ENCODE peak calls at places on chromosomes 2 and 18, in seven cellular contexts. M is IMR-90, E is mesenchymal stem cell, L is H9, O is neuronal stem cell, T is H1, B is trophoblast cell. K is an unnamed sample.
A peak's percentile ranks its signal among the peaks of the same experiment; 100 is the strongest.

GRCh38 chr2:43110442-43110871 is 115.9 kb downstream of the ZFP36L2 start:
- DNase-seq in M (peak; percentile 85), E (peak; percentile 54), L (no peak), O (peak; percentile 32), T (no peak), B (no peak), K (no peak)

GRCh38 chr2:239548491-239548890 is 147.7 kb upstream of the HDAC4 start:
- DNase-seq in M (no peak), E (no peak), L (no peak), O (no peak), T (no peak), B (no peak), K (no peak)

GRCh38 chr2:10477443-10478297 is 29.5 kb upstream of the ODC1 start:
- DNase-seq in M (no peak), E (no peak), L (no peak), O (no peak), T (no peak), B (no peak), K (peak; percentile 95)

GRCh38 chr2:69241664-69242063 is 145.4 kb downstream of the GFPT1 start:
- DNase-seq in M (no peak), E (no peak), L (no peak), O (no peak), T (no peak), B (no peak), K (no peak)

GRCh38 chr2:24831736-24832421 is 38.7 kb downstream of the CENPO start:
- DNase-seq in M (no peak), E (no peak), L (no peak), O (no peak), T (no peak), B (no peak), K (no peak)

GRCh38 chr2:145593280-145593679 is 1073.4 kb upstream of the ZEB2 start:
- DNase-seq in M (no peak), E (no peak), L (no peak), O (no peak), T (no peak), B (no peak), K (no peak)

GRCh38 chr2:15790838-15791237 is 149.5 kb upstream of the MYCN start:
- DNase-seq in M (no peak), E (no peak), L (no peak), O (no peak), T (no peak), B (peak; percentile 40), K (no peak)

GRCh38 chr2:151423760-151424159 is 14.1 kb downstream of the RIF1 start:
- DNase-seq in M (no peak), E (no peak), L (no peak), O (no peak), T (no peak), B (no peak), K (no peak)

GRCh38 chr2:240481720-240482119 is 46.3 kb downstream of the GPC1 start:
- DNase-seq in M (no peak), E (no peak), L (no peak), O (no peak), T (no peak), B (no peak), K (no peak)

GRCh38 chr2:47631306-47631705 is 151.6 kb upstream of the MSH6 start:
- DNase-seq in M (no peak), E (no peak), L (no peak), O (no peak), T (no peak), B (peak; percentile 92), K (no peak)

GRCh38 chr2:3718679-3719078 is 15.3 kb downstream of the DCDC2C start:
- DNase-seq in M (no peak), E (no peak), L (no peak), O (no peak), T (no peak), B (no peak), K (no peak)
- H3K4ac ChIP-seq in M (no peak overlapping the region), E (no peak overlapping the region), L (no peak overlapping the region), O (no peak overlapping the region), T (no peak overlapping the region), B (no peak overlapping the region), K (no peak overlapping the region)

GRCh38 chr18:50089702-50090101 is 105.2 kb downstream of the MYO5B start:
- DNase-seq in M (no peak), E (no peak), L (peak; percentile 32), O (no peak), T (no peak), B (no peak), K (no peak)
- H3K4me2 ChIP-seq in M (no peak overlapping the region), E (no peak overlapping the region), L (no peak overlapping the region), O (no peak overlapping the region), T (no peak overlapping the region), B (no peak overlapping the region), K (no peak overlapping the region)

GRCh38 chr2:70458661-70459060 is 95.0 kb downstream of the TGFA start:
- DNase-seq in M (no peak), E (no peak), L (peak; percentile 4), O (no peak), T (no peak), B (no peak), K (no peak)

GRCh38 chr2:70460333-70460732 is 93.3 kb downstream of the TGFA start:
- DNase-seq in M (no peak), E (no peak), L (peak; percentile 69), O (no peak), T (no peak), B (no peak), K (peak; percentile 58)

GRCh38 chr2:70454936-70455544 is 98.6 kb downstream of the TGFA start:
- DNase-seq in M (no peak), E (no peak), L (no peak), O (no peak), T (no peak), B (no peak), K (no peak)

GRCh38 chr2:70461414-70461813 is 92.2 kb downstream of the TGFA start:
- DNase-seq in M (no peak), E (no peak), L (no peak), O (no peak), T (no peak), B (peak; percentile 22), K (peak; percentile 53)

GRCh38 chr2:70456594-70457495 is 96.8 kb downstream of the TGFA start:
- DNase-seq in M (no peak), E (no peak), L (peak; percentile 10), O (no peak), T (no peak), B (no peak), K (no peak)
- H3K4ac ChIP-seq in M (no peak overlapping the region), E (no peak overlapping the region), L (no peak overlapping the region), O (no peak overlapping the region), T (no peak overlapping the region), B (no peak overlapping the region), K (no peak overlapping the region)

DNA sequence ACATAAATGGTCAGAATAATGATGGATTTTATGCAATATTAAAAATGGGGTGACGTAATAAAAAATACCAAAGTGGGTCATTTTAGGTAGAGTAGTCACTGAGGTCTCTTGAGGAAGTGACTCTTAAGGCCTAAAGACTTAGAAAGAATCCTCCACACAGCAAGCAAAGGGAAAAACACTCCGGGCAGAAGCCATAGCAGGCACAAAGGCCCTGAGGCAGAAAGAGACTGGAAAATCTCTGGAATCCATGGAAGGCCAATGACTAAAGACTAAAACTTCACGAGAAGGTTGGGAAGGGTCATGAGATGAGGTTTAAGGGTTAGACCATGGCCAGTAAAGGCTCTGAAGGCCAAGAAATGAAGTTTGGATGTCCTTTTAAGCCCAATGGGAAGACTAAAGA is 36.9 kb downstream of the MAIP1 start:
- DNase-seq in M (no peak), E (no peak), L (no peak), O (no peak), T (no peak), B (peak; percentile 97), K (no peak)
- H3K4me2 ChIP-seq in M (no peak overlapping the region), E (no peak overlapping the region), L (no peak overlapping the region), O (no peak overlapping the region), T (no peak overlapping the region), B (no peak overlapping the region), K (no peak overlapping the region)

DNA sequence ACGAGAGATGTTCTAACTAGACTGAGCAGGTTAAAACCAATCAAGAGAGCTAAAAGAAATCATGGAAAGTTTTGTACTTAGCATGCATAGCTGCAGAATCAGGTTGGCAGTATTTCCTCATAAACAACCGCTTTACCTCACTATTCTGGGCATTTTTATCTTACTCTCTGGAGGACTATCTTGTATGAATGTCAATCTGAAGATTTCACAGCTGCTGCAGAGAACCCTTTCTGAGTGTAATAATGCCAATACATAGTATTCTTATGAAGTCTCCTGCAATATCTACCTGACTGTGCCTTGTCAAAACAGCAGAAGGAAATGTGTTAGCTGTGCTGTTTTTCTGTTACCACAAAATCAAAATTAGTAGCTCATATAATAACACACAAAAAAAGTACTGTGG is 705.9 kb upstream of the FSHR start:
- DNase-seq in M (no peak), E (no peak), L (no peak), O (no peak), T (no peak), B (no peak), K (no peak)
- H3K4ac ChIP-seq in M (no peak overlapping the region), E (no peak overlapping the region), L (no peak overlapping the region), O (no peak overlapping the region), T (no peak overlapping the region), B (no peak overlapping the region), K (no peak overlapping the region)

GRCh38 chr2:152449578-152449977 is 114.6 kb downstream of the FMNL2 start:
- DNase-seq in M (no peak), E (no peak), L (no peak), O (no peak), T (no peak), B (peak; percentile 83), K (no peak)

GRCh38 chr2:152447897-152448296 is 112.9 kb downstream of the FMNL2 start:
- DNase-seq in M (no peak), E (no peak), L (no peak), O (no peak), T (no peak), B (no peak), K (no peak)

GRCh38 chr2:152446213-152446612 is 111.2 kb downstream of the FMNL2 start:
- DNase-seq in M (no peak), E (no peak), L (no peak), O (no peak), T (no peak), B (no peak), K (no peak)

GRCh38 chr2:152450176-152450575 is 115.2 kb downstream of the FMNL2 start:
- DNase-seq in M (no peak), E (no peak), L (no peak), O (no peak), T (no peak), B (no peak), K (no peak)

DNA sequence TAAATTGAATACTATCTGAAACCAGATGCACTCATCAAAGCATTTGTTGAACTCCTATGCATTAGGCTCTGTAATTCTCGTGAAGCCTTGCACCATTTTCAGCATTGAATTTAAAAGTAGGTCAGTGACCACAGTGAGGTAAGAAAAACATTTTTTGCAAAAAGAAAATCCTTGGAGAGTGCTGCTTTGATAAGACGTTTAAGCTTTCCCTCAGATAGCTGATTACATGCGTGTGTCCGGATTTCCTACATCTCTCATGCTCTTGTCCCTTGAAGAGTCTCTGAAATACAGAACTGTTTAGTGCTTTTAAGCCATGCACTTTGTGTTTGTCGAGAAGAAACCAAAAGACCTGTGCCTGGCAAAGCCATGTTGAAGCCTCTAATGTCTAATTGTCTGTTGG is 113.6 kb downstream of the FMNL2 start:
- DNase-seq in M (no peak), E (no peak), L (no peak), O (no peak), T (no peak), B (no peak), K (no peak)
- H3K4me2 ChIP-seq in M (no peak overlapping the region), E (no peak overlapping the region), L (no peak overlapping the region), O (no peak overlapping the region), T (no peak overlapping the region), B (no peak overlapping the region), K (no peak overlapping the region)

K was measured in mesendoderm.